ENCODE peak calls at places on chromosomes 12 and 14, in ten cellular contexts. One of them, this sample, is unnamed.

GRCh38 chr12:85057370-85057963 is 21.3 kb downstream of the LRRIQ1 start:
- DNase-seq in hepatic stellate cell: peak
- DNase-seq in HFFc6: peak
- DNase-seq in activated naive CD8-positive, alpha-beta T cell treated with anti-CD3 and anti-CD28 coated beads for 36 hours: no peak
- DNase-seq in amygdala: no peak
- DNase-seq in gastrocnemius medialis: no peak
- DNase-seq in GM10248: peak
- DNase-seq in NCI-H510A: no peak
- DNase-seq in ovary: no peak
- DNase-seq in naive thymus-derived CD8-positive, alpha-beta T cell: peak
- DNase-seq in this sample: peak

GRCh38 chr14:41062826-41063225 is 543.9 kb upstream of the LRFN5 start:
- DNase-seq in hepatic stellate cell: no peak
- DNase-seq in HFFc6: no peak
- DNase-seq in activated naive CD8-positive, alpha-beta T cell treated with anti-CD3 and anti-CD28 coated beads for 36 hours: no peak
- DNase-seq in amygdala: no peak
- DNase-seq in gastrocnemius medialis: no peak
- DNase-seq in GM10248: no peak
- DNase-seq in NCI-H510A: no peak
- DNase-seq in ovary: no peak
- DNase-seq in naive thymus-derived CD8-positive, alpha-beta T cell: no peak
- DNase-seq in this sample: peak

GRCh38 chr14:100078216-100078780 is 13.1 kb downstream of the EVL start:
- DNase-seq in hepatic stellate cell: no peak
- DNase-seq in HFFc6: no peak
- DNase-seq in activated naive CD8-positive, alpha-beta T cell treated with anti-CD3 and anti-CD28 coated beads for 36 hours: no peak
- DNase-seq in amygdala: no peak
- DNase-seq in gastrocnemius medialis: no peak
- DNase-seq in GM10248: no peak
- DNase-seq in NCI-H510A: no peak
- DNase-seq in ovary: no peak
- DNase-seq in naive thymus-derived CD8-positive, alpha-beta T cell: no peak
- DNase-seq in this sample: no peak

GRCh38 chr14:90295870-90296516 is 35.7 kb downstream of the NRDE2 start:
- DNase-seq in hepatic stellate cell: peak
- DNase-seq in HFFc6: no peak
- DNase-seq in activated naive CD8-positive, alpha-beta T cell treated with anti-CD3 and anti-CD28 coated beads for 36 hours: no peak
- DNase-seq in amygdala: no peak
- DNase-seq in gastrocnemius medialis: no peak
- DNase-seq in GM10248: no peak
- DNase-seq in NCI-H510A: no peak
- DNase-seq in ovary: no peak
- DNase-seq in naive thymus-derived CD8-positive, alpha-beta T cell: no peak
- DNase-seq in this sample: no peak

GRCh38 chr14:75990297-75990696 is 4.7 kb downstream of the IFT43 start:
- DNase-seq in hepatic stellate cell: no peak
- DNase-seq in HFFc6: no peak
- DNase-seq in activated naive CD8-positive, alpha-beta T cell treated with anti-CD3 and anti-CD28 coated beads for 36 hours: no peak
- DNase-seq in amygdala: no peak
- DNase-seq in gastrocnemius medialis: no peak
- DNase-seq in GM10248: no peak
- DNase-seq in NCI-H510A: no peak
- DNase-seq in ovary: no peak
- DNase-seq in naive thymus-derived CD8-positive, alpha-beta T cell: no peak
- DNase-seq in this sample: no peak

GRCh38 chr12:4353785-4354208 is 25.7 kb downstream of the FGF23 start:
- DNase-seq in hepatic stellate cell: no peak
- DNase-seq in HFFc6: no peak
- DNase-seq in activated naive CD8-positive, alpha-beta T cell treated with anti-CD3 and anti-CD28 coated beads for 36 hours: peak
- DNase-seq in amygdala: no peak
- DNase-seq in gastrocnemius medialis: no peak
- DNase-seq in GM10248: no peak
- DNase-seq in NCI-H510A: no peak
- DNase-seq in ovary: no peak
- DNase-seq in naive thymus-derived CD8-positive, alpha-beta T cell: peak
- DNase-seq in this sample: peak

GRCh38 chr12:22018860-22019259 is 27.2 kb upstream of the CMAS start:
- DNase-seq in hepatic stellate cell: no peak
- DNase-seq in HFFc6: no peak
- DNase-seq in activated naive CD8-positive, alpha-beta T cell treated with anti-CD3 and anti-CD28 coated beads for 36 hours: no peak
- DNase-seq in amygdala: no peak
- DNase-seq in gastrocnemius medialis: no peak
- DNase-seq in GM10248: peak
- DNase-seq in NCI-H510A: no peak
- DNase-seq in ovary: no peak
- DNase-seq in naive thymus-derived CD8-positive, alpha-beta T cell: peak
- DNase-seq in this sample: peak

GRCh38 chr12:29082522-29082921 is 66.6 kb upstream of the FAR2 start:
- DNase-seq in hepatic stellate cell: no peak
- DNase-seq in HFFc6: no peak
- DNase-seq in activated naive CD8-positive, alpha-beta T cell treated with anti-CD3 and anti-CD28 coated beads for 36 hours: no peak
- DNase-seq in amygdala: no peak
- DNase-seq in gastrocnemius medialis: no peak
- DNase-seq in GM10248: no peak
- DNase-seq in NCI-H510A: no peak
- DNase-seq in ovary: no peak
- DNase-seq in naive thymus-derived CD8-positive, alpha-beta T cell: no peak
- DNase-seq in this sample: no peak

GRCh38 chr12:65649126-65649525 is 175.2 kb upstream of the HMGA2 start:
- DNase-seq in hepatic stellate cell: peak
- DNase-seq in HFFc6: peak
- DNase-seq in activated naive CD8-positive, alpha-beta T cell treated with anti-CD3 and anti-CD28 coated beads for 36 hours: no peak
- DNase-seq in amygdala: no peak
- DNase-seq in gastrocnemius medialis: no peak
- DNase-seq in GM10248: no peak
- DNase-seq in NCI-H510A: no peak
- DNase-seq in ovary: no peak
- DNase-seq in naive thymus-derived CD8-positive, alpha-beta T cell: no peak
- DNase-seq in this sample: peak

GRCh38 chr12:6858796-6859195 is 6.8 kb downstream of the USP5 start:
- DNase-seq in hepatic stellate cell: no peak
- DNase-seq in HFFc6: no peak
- DNase-seq in activated naive CD8-positive, alpha-beta T cell treated with anti-CD3 and anti-CD28 coated beads for 36 hours: no peak
- DNase-seq in amygdala: no peak
- DNase-seq in gastrocnemius medialis: no peak
- DNase-seq in GM10248: no peak
- DNase-seq in NCI-H510A: no peak
- DNase-seq in ovary: no peak
- DNase-seq in naive thymus-derived CD8-positive, alpha-beta T cell: no peak
- DNase-seq in this sample: no peak

GRCh38 chr14:101858791-101859537 is 97.5 kb downstream of the PPP2R5C start:
- DNase-seq in hepatic stellate cell: no peak
- DNase-seq in HFFc6: no peak
- DNase-seq in activated naive CD8-positive, alpha-beta T cell treated with anti-CD3 and anti-CD28 coated beads for 36 hours: no peak
- DNase-seq in amygdala: no peak
- DNase-seq in gastrocnemius medialis: no peak
- DNase-seq in GM10248: no peak
- DNase-seq in NCI-H510A: peak
- DNase-seq in ovary: no peak
- DNase-seq in naive thymus-derived CD8-positive, alpha-beta T cell: no peak
- DNase-seq in this sample: no peak

GRCh38 chr12:89156324-89156723 is 196.0 kb downstream of the DUSP6 start:
- DNase-seq in hepatic stellate cell: no peak
- DNase-seq in HFFc6: no peak
- DNase-seq in activated naive CD8-positive, alpha-beta T cell treated with anti-CD3 and anti-CD28 coated beads for 36 hours: no peak
- DNase-seq in amygdala: no peak
- DNase-seq in gastrocnemius medialis: no peak
- DNase-seq in GM10248: no peak
- DNase-seq in NCI-H510A: no peak
- DNase-seq in ovary: no peak
- DNase-seq in naive thymus-derived CD8-positive, alpha-beta T cell: no peak
- DNase-seq in this sample: no peak

GRCh38 chr14:61280526-61281185 is 482 bp downstream of the TMEM30B start:
- DNase-seq in hepatic stellate cell: no peak
- DNase-seq in HFFc6: no peak
- DNase-seq in activated naive CD8-positive, alpha-beta T cell treated with anti-CD3 and anti-CD28 coated beads for 36 hours: peak
- DNase-seq in amygdala: no peak
- DNase-seq in gastrocnemius medialis: peak
- DNase-seq in GM10248: peak
- DNase-seq in NCI-H510A: peak
- DNase-seq in ovary: peak
- DNase-seq in naive thymus-derived CD8-positive, alpha-beta T cell: peak
- DNase-seq in this sample: peak

This sample was measured in kidney tubule cell.